ENCODE peak calls at places on chromosomes 7 and 10, in six cellular contexts. R is esophagus squamous epithelium, E is right lobe of liver, V is breast epithelium, H is stomach, P is A549. N is an unnamed sample.

GRCh38 chr7:113875224-113875623 is 43.6 kb downstream of the PPP1R3A start:
- DNase-seq in R (no peak), E (no peak), V (no peak), H (no peak), P (no peak), N (no peak)

GRCh38 chr7:5294169-5294987 is 11.6 kb downstream of the SLC29A4 start:
- DNase-seq in R (no peak), E (no peak), V (no peak), H (no peak), P (no peak), N (no peak)

GRCh38 chr7:131486346-131486745 is 70.1 kb downstream of the PODXL start:
- DNase-seq in R (no peak), E (no peak), V (no peak), H (no peak), P (no peak), N (no peak)

GRCh38 chr10:110649652-110650264 is 5.6 kb downstream of the RBM20 start:
- DNase-seq in R (no peak), E (no peak), V (no peak), H (no peak), P (no peak), N (no peak)

GRCh38 chr7:21844742-21845141 is 101.0 kb downstream of the CDCA7L start:
- DNase-seq in R (no peak), E (no peak), V (no peak), H (no peak), P (no peak), N (no peak)

GRCh38 chr7:29345590-29345989 is 151.0 kb downstream of the CHN2 start:
- DNase-seq in R (no peak), E (peak; percentile 57), V (no peak), H (peak; percentile 62), P (no peak), N (peak; percentile 41)

GRCh38 chr7:44259547-44260457 is 59.0 kb downstream of the YKT6 start:
- DNase-seq in R (no peak), E (no peak), V (peak; percentile 70), H (no peak), P (no peak), N (peak; percentile 15)

GRCh38 chr7:6654842-6655610 is 17.9 kb downstream of the ZNF316 start:
- DNase-seq in R (no peak), E (no peak), V (no peak), H (no peak), P (no peak), N (no peak)

GRCh38 chr7:1632916-1633785 is 36.9 kb upstream of the ELFN1 start:
- DNase-seq in R (no peak), E (no peak), V (no peak), H (no peak), P (no peak), N (no peak)

GRCh38 chr10:7388602-7389001 is 22.2 kb downstream of the SFMBT2 start:
- DNase-seq in R (no peak), E (no peak), V (no peak), H (no peak), P (no peak), N (no peak)

GRCh38 chr7:64630496-64630895 is 35.4 kb upstream of the ZNF107 start:
- DNase-seq in R (no peak), E (no peak), V (no peak), H (no peak), P (no peak), N (no peak)

GRCh38 chr10:66629976-66630375 is 295.9 kb upstream of the LRRTM3 start:
- DNase-seq in R (no peak), E (no peak), V (no peak), H (no peak), P (no peak), N (no peak)

GRCh38 chr10:92527716-92528115 is 46.2 kb downstream of the IDE start:
- DNase-seq in R (no peak), E (no peak), V (no peak), H (no peak), P (no peak), N (no peak)

GRCh38 chr7:13551503-13551902 is 438.0 kb downstream of the ETV1 start:
- DNase-seq in R (no peak), E (no peak), V (no peak), H (no peak), P (no peak), N (no peak)

GRCh38 chr7:37642028-37642540 is 41.5 kb upstream of the GPR141 start:
- DNase-seq in R (no peak), E (no peak), V (no peak), H (no peak), P (no peak), N (no peak)

GRCh38 chr10:66827353-66827752 is 98.5 kb upstream of the LRRTM3 start:
- DNase-seq in R (no peak), E (no peak), V (no peak), H (no peak), P (no peak), N (no peak)

GRCh38 chr7:127802845-127803244 is 150.9 kb downstream of the SND1 start:
- DNase-seq in R (no peak), E (no peak), V (no peak), H (no peak), P (no peak), N (no peak)

GRCh38 chr7:50397971-50398324 is 52.2 kb downstream of the FIGNL1 start:
- DNase-seq in R (no peak), E (no peak), V (no peak), H (no peak), P (no peak), N (no peak)
- H3K4me1 ChIP-seq in R (peaks cover 2% of the 10 kb centered on the region), E (no peaks in the 10 kb centered on the region), V (no peaks in the 10 kb centered on the region), H (peaks cover 15% of the 10 kb centered on the region), P (no peaks in the 10 kb centered on the region), N (no peaks in the 10 kb centered on the region)

GRCh38 chr7:135509839-135510602 is at the start of gene CNOT4:
- DNase-seq in R (peak; percentile 79), E (peak; percentile 98), V (peak; percentile 95), H (peak; percentile 97), P (peak; percentile 92), N (peak; percentile 98)
- TF ChIP-seq POLR2A in R (no peak), E (peak; percentile 66), V (peak; percentile 44), H (no peak), P (peak; percentile 81), N (peak; percentile 71)

GRCh38 chr7:16667355-16667754 is 21.4 kb downstream of the BZW2 start:
- DNase-seq in R (no peak), E (no peak), V (no peak), H (no peak), P (no peak), N (no peak)
- H3K4me1 ChIP-seq in R (peaks cover 20% of the 10 kb centered on the region), E (no peaks in the 10 kb centered on the region), V (no peaks in the 10 kb centered on the region), H (peaks cover 23% of the 10 kb centered on the region), P (peaks cover 37% of the 10 kb centered on the region), N (peaks cover 1% of the 10 kb centered on the region)

DNA sequence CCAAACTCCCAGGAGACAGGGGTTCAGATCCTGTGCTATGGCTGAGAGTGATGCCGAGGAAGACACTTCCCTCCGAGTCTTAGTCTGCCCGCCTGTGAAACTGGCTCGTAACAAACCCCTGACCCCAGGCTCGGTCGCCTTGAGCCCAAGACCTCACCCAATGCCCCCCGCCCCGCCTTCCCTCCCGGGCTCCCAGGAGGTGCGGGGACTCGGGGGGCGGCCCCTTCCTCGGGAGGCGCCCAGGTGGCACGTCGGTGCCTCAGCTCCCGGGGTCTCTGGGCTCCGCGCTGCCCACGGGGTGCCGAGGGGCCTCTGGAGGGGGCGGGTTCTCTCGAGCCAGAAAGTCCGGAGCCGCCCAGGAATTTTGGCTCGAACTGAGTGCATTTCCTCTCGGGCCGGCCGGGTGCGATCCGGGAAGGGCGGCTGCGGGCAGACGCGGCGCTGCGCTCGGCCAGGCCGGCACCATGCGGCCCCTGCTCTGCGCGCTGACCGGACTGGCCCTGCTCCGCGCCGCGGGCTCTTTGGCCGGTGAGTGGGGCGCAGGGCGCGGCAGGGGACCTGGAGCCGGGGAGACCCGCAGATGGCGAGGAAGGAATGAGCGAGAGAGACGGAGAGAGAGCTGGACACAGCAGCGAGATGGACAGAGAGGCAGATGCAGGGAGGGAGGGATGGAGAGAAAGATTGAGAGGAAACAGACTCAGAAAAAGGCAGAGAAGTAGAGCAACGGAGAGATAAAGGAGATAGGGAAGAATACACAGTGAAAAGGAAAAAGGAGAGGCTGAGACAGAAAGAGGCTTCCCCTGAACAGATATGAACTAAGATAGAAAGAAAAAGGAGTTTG is at the start of gene PLAC9:
- DNase-seq in R (no peak), E (no peak), V (no peak), H (no peak), P (peak; percentile 18), N (no peak)
- TF ChIP-seq POLR2A in R (no peak), E (no peak), V (no peak), H (no peak), P (no peak), N (no peak)

N was measured in transverse colon.